ENCODE peak calls at places on chromosomes 11 and 22, in five cellular contexts. W is OCI-LY7, P is sigmoid colon, Z is gastrocnemius medialis, M is right lobe of liver. N is an unnamed sample.
A peak's percentile ranks its signal among the peaks of the same experiment; 100 is the strongest.

GRCh38 chr11:65506770-65507485 is 8.1 kb downstream of the MALAT1 start:
- DNase-seq in W (peak; percentile 71), P (peak; percentile 85), Z (no peak), M (no peak), N (no peak)

GRCh38 chr11:75523811-75524401 is 1.8 kb downstream of the GDPD5 start:
- DNase-seq in W (no peak), P (no peak), Z (no peak), M (no peak), N (no peak)

GRCh38 chr11:125903753-125904659 is at the start of gene DDX25:
- DNase-seq in W (no peak), P (no peak), Z (no peak), M (no peak), N (no peak)

GRCh38 chr11:112113539-112114457 is 27.1 kb downstream of the SDHD start:
- DNase-seq in W (peak; percentile 67), P (no peak), Z (peak; percentile 11), M (no peak), N (no peak)

GRCh38 chr11:72522186-72522585 is 87.9 kb upstream of the CLPB start:
- DNase-seq in W (no peak), P (no peak), Z (no peak), M (peak; percentile 60), N (no peak)

GRCh38 chr11:20112291-20113146 is 47.8 kb downstream of the DBX1 start:
- DNase-seq in W (no peak), P (peak; percentile 91), Z (peak; percentile 54), M (no peak), N (peak; percentile 89)

GRCh38 chr11:72048718-72049460 is 31.5 kb downstream of the NUMA1 start:
- DNase-seq in W (no peak), P (no peak), Z (no peak), M (peak; percentile 35), N (no peak)

GRCh38 chr11:58024601-58025091 is 965 bp downstream of the OR9Q1 start:
- DNase-seq in W (no peak), P (no peak), Z (peak; percentile 48), M (peak; percentile 76), N (peak; percentile 58)

GRCh38 chr11:28447226-28447625 is 339.0 kb downstream of the METTL15 start:
- DNase-seq in W (no peak), P (no peak), Z (no peak), M (no peak), N (no peak)

GRCh38 chr11:80855975-80856524 is 1415.2 kb upstream of the TENM4 start:
- DNase-seq in W (no peak), P (no peak), Z (no peak), M (no peak), N (no peak)

GRCh38 chr11:96680515-96680914 is 290.7 kb downstream of the JRKL start:
- DNase-seq in W (no peak), P (no peak), Z (no peak), M (no peak), N (no peak)

GRCh38 chr11:2844116-2844515 is 41.5 kb downstream of the CDKN1C start:
- DNase-seq in W (no peak), P (no peak), Z (no peak), M (no peak), N (no peak)

GRCh38 chr11:1163321-1163910 is 5.7 kb downstream of the MUC5AC start:
- DNase-seq in W (no peak), P (no peak), Z (no peak), M (no peak), N (peak; percentile 65)

GRCh38 chr11:128022761-128023160 is 564.6 kb downstream of the ETS1 start:
- DNase-seq in W (no peak), P (no peak), Z (no peak), M (no peak), N (no peak)

GRCh38 chr22:48267681-48268080 is 1505.2 kb downstream of the TBC1D22A start:
- DNase-seq in W (no peak), P (no peak), Z (no peak), M (no peak), N (no peak)
- H3K27ac ChIP-seq in W (no peak overlapping the region), P (no peak overlapping the region), Z (no peak overlapping the region), M (no peak overlapping the region), N (no peak overlapping the region)

GRCh38 chr11:7964873-7965272 is 374 bp downstream of the NLRP10 start:
- DNase-seq in W (no peak), P (no peak), Z (no peak), M (no peak), N (no peak)
- H3K4me3 ChIP-seq in W (no peak overlapping the region), P (no peak overlapping the region), Z (no peak overlapping the region), M (no peak overlapping the region), N (no peak overlapping the region)

DNA sequence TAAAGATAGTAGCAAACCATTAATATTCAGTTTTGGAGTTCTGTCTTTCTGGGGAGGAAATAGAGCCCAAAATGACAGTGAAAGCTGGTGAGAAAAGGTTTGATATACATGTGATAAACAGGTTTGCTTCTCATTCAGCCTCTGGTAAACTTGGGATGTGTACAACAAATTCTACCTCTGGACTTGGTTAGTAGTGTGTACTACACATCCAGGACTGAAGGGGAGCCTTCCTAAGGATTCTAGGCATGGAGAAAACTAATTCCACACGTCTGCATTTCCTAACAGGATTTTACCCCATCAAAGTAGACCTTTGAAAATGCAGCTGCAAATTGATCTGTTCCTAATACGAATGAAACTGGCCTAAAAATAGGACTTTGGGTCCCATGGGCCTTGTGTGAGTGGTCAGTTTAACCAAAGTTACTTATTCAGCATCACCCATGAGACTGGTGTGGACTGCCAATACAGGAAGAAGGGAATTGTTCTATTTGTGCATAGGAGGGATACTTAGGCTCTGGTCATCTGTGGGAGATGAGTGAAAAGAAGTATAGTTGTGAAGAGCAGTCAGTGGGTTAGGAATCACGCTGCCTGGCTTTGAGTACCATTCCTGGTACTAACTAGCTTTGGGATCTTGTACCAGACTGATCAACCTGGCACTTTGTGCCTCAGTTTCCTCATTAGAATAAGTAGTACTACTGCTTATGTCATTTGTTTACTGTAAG is 74.2 kb downstream of the YAP1 start:
- DNase-seq in W (no peak), P (no peak), Z (no peak), M (no peak), N (no peak)
- TF ChIP-seq CTCF in W (no peak), P (no peak), Z (no peak), M (no peak), N (no peak)

GRCh38 chr11:129312741-129313587 is 62.7 kb upstream of the BARX2 start:
- DNase-seq in W (no peak), P (no peak), Z (no peak), M (no peak), N (no peak)

GRCh38 chr11:129315781-129316579 is 59.7 kb upstream of the BARX2 start:
- DNase-seq in W (no peak), P (no peak), Z (no peak), M (no peak), N (peak; percentile 84)

GRCh38 chr11:129314381-129314780 is 61.3 kb upstream of the BARX2 start:
- DNase-seq in W (no peak), P (no peak), Z (no peak), M (no peak), N (no peak)

GRCh38 chr11:129316781-129317180 is 58.9 kb upstream of the BARX2 start:
- DNase-seq in W (no peak), P (no peak), Z (no peak), M (no peak), N (no peak)

DNA sequence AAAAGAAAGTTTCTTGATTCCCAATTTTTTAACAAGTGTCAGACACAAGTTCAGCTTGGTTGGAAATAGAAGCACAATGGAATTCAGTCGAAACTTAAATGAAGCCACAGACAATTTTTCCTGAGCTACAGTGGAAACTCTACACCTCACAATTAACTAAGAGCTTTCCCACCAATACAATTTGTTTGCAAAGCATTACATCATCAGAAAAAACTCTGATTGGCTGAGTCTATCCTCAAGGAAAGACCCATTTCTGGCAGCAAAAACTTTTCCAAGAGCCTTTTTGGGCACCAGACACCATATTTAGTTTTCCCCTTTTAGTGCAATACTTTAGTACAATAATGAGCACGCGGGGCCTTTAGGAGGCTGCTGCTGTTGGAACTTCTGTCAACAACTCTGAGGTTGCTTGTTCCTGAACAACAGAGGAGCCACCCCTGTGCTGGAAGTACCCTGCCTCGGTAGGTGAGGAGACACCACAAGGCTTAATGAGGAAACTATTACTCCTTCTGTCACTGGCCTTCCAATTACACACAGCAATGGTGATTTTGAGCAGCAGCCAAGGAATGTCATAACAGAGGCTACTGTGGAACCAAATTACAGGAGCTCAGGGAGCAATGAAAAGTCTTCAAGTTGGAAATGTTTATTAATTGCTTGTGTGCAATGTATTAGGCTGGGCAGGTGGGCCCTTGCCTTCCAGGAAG is 61.9 kb upstream of the BARX2 start:
- DNase-seq in W (no peak), P (no peak), Z (no peak), M (no peak), N (no peak)
- H3K27ac ChIP-seq in W (no peak overlapping the region), P (no peak overlapping the region), Z (no peak overlapping the region), M (no peak overlapping the region), N (peak overlapping the region; percentile 51)

DNA sequence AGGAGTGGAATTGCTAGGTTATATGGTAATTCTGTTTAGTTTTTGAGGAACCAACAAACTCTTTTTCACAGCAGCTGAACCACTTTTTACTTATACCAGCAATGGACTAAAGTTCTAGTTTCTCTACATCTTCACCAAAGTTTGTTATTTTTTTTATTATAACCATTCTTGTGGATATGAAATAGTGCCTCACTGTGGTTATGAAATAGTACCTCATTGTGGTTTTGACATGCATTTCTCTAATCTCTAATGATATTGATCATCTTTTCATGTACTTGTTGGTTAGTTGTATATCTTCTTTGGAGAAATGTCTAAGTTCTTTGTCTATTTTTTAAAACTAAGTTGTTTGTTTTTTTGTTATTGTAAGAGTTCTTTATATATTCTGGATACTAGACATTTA is 27.2 kb downstream of the STIM1 start:
- DNase-seq in W (no peak), P (no peak), Z (no peak), M (no peak), N (no peak)
- H3K4me3 ChIP-seq in W (no peak overlapping the region), P (no peak overlapping the region), Z (no peak overlapping the region), M (no peak overlapping the region), N (no peak overlapping the region)

DNA sequence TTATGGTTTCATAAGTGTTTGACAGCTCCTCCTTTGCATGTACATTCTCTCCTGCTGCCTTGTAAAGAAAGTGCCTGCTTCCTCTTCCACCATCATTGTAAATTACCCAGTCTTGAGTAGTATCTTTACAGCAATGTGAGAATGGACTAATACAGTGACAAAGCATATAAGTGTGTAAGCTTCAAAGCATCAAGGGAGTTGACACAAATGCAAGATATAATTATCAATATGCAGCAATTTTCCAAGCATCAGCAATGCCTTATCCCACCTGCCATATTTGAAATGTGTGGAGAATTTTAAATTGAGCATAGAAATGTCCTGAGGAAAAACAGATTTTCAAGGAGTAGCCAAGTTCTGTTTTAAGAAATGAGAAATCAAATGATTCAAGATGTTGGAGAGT is 1.7 kb upstream of the OR5AL1 start:
- DNase-seq in W (no peak), P (no peak), Z (no peak), M (no peak), N (no peak)
- TF ChIP-seq CTCF in W (no peak), P (no peak), Z (no peak), M (no peak), N (no peak)

N was measured in pancreas.